ENCODE peak calls at places on chromosomes 3 and 15, in six cellular contexts. Q is PC-3, L is SK-N-SH, H is endothelial cell of umbilical vein, E is HepG2, A is H1. W is an unnamed sample. For H3K36me3, the result is how much of the 10 kb centered on the place peaks cover.

GRCh38 chr15:70974004-70974832 is 81.6 kb downstream of the LRRC49 start:
- DNase-seq in E (peak), Q (peak), A (peak), L (no peak), H (peak), W (peak)

GRCh38 chr3:114333180-114333922 is 39.5 kb downstream of the TIGIT start:
- DNase-seq in L (no peak), E (no peak), A (no peak), Q (no peak), H (no peak), W (no peak)

GRCh38 chr3:42905740-42906084 is 230 bp upstream of the ZNF662 start:
- DNase-seq in L (no peak), E (no peak), Q (no peak), A (no peak), H (no peak), W (no peak)

GRCh38 chr3:52742418-52743041 is 28.2 kb downstream of the NEK4 start:
- DNase-seq in A (no peak), E (peak), Q (peak), H (peak), L (peak), W (peak)

GRCh38 chr15:75107905-75108838 is 84.8 kb downstream of the PPCDC start:
- DNase-seq in E (peak), Q (peak), H (peak), L (no peak), A (no peak), W (no peak)

GRCh38 chr15:82952156-82953081 is at the start of gene HOMER2:
- DNase-seq in H (no peak), Q (peak), E (peak), L (peak), A (peak), W (no peak)

GRCh38 chr3:143170676-143171075 is 51.1 kb downstream of the CHST2 start:
- DNase-seq in H (peak), A (no peak), Q (no peak), L (no peak), E (no peak), W (peak)

GRCh38 chr3:40504636-40505430 is 1.0 kb upstream of the ZNF620 start:
- DNase-seq in A (no peak), Q (peak), H (peak), E (peak), L (no peak), W (no peak)

GRCh38 chr3:89946863-89947262 is 839.4 kb downstream of the EPHA3 start:
- DNase-seq in A (no peak), E (no peak), L (no peak), H (no peak), Q (peak), W (no peak)

GRCh38 chr15:40957581-40958051 is 4.3 kb downstream of the CHAC1 start:
- DNase-seq in Q (no peak), E (no peak), A (no peak), H (no peak), L (peak), W (no peak)

GRCh38 chr3:51429138-51429537 is 38.1 kb downstream of the RBM15B start:
- DNase-seq in E (no peak), L (no peak), Q (no peak), H (no peak), A (no peak), W (no peak)
- H3K36me3 ChIP-seq in E (under half), L (under half), Q (under half), H (under half), A (under half), W (under half)

GRCh38 chr3:189225431-189225830 is 53.7 kb downstream of the TPRG1 start:
- DNase-seq in L (no peak), H (no peak), A (no peak), E (no peak), Q (no peak), W (no peak)

GRCh38 chr3:189227249-189227648 is 55.5 kb downstream of the TPRG1 start:
- DNase-seq in A (no peak), L (no peak), E (no peak), H (no peak), Q (no peak), W (no peak)

DNA sequence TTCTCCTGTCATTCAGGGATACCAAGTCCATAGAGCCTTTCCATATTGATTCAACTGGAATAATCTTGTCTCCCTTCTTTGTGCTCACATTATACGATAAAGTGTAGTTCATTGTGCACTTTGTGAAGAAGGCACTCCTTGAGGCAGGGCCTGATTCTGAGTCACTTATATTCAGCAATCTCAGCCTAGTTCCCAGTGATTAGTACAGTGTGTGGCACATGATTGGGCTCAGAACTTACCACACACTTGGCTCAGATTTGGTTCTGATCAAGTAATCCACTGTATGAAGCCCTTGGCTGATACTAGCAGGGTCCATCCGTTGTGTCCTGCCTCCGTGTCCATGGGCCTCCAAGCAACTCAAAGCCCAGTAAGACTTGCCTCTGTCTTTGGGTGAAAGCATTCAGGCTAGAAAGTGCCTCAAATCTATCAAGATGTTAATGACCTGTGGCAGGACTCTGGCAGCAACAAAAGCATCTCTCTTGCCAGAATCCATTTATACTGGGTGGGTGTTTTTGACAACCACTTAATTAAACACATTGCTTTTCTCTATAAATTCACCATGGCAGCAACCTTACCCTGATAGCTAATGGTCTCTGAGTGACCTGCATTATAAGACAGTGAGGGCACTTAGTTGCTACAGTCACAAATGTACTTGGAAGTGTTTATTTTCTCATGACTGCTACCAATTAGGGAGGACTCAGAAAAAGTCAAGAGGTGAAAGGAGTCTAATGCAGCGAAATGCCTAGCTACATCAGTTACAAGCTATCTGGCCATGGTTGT is 51.3 kb downstream of the TPRG1 start:
- DNase-seq in H (no peak), A (no peak), E (no peak), L (no peak), Q (no peak), W (no peak)
- H2AFZ ChIP-seq in H (no peak), A (no peak), E (no peak), L (no peak), Q (no peak), W (no peak)

GRCh38 chr15:72559781-72560180 is 85.7 kb downstream of the ARIH1 start:
- DNase-seq in L (no peak), A (no peak), Q (no peak), E (no peak), H (no peak), W (no peak)
- H3K36me3 ChIP-seq in L (under half), A (under half), Q (under half), E (under half), H (under half), W (under half)

GRCh38 chr15:89998141-89998661 is 2.9 kb upstream of the ZNF710 start:
- DNase-seq in E (peak), A (no peak), Q (peak), H (peak), L (no peak), W (no peak)
- H2AFZ ChIP-seq in E (no peak), A (no peak), Q (peak), H (no peak), L (no peak), W (no peak)

GRCh38 chr3:133693821-133694220 is 32.1 kb upstream of the TOPBP1 start:
- DNase-seq in L (no peak), A (no peak), Q (no peak), H (no peak), E (no peak), W (no peak)
- H3K36me3 ChIP-seq in L (under half), A (under half), Q (under half), H (under half), E (under half), W (under half)

GRCh38 chr3:7423995-7424394 is 563.1 kb downstream of the GRM7 start:
- DNase-seq in Q (no peak), E (no peak), A (no peak), H (no peak), L (no peak), W (no peak)

DNA sequence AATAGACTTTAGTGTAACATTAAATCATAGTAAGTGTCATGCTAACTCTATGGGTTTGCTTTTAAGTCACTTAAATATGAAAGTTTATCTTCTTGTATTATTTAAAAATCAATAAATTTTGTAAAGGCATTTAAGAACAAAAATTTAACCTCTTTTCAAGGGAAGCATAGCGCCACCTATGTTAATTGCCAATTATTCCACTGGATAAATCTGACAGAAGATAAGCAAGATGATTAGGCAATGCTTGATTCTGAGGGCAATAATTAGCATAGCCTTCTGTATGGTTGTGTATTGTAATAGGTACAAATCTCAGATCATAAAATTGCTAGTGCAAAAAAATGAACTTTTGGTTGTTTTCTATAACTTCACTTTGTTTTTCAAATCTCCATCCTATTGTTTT is 560.1 kb downstream of the GRM7 start:
- DNase-seq in L (no peak), A (no peak), H (no peak), Q (no peak), E (no peak), W (no peak)
- H2AFZ ChIP-seq in L (no peak), A (no peak), H (no peak), Q (no peak), E (no peak), W (no peak)